ENCODE peak calls at places on chromosomes 12 and 14, in four cellular contexts. One of them, this sample, is unnamed.

GRCh38 chr14:61430066-61430757 is 108.8 kb downstream of the PRKCH start:
- DNase-seq in K562: no peak
- DNase-seq in HepG2: no peak
- DNase-seq in GM12878: no peak
- DNase-seq in this sample: no peak

GRCh38 chr14:104301731-104302460 is 163.5 kb downstream of the KIF26A start:
- DNase-seq in GM12878: no peak
- DNase-seq in HepG2: no peak
- DNase-seq in K562: no peak
- DNase-seq in this sample: no peak

GRCh38 chr12:115866909-115867525 is 410.5 kb downstream of the MED13L start:
- DNase-seq in K562: no peak
- DNase-seq in HepG2: peak; percentile 6
- DNase-seq in GM12878: no peak
- DNase-seq in this sample: peak; percentile 19

GRCh38 chr12:122087431-122088180 is 9.1 kb downstream of the MLXIP start:
- DNase-seq in K562: no peak
- DNase-seq in GM12878: no peak
- DNase-seq in HepG2: no peak
- DNase-seq in this sample: no peak

GRCh38 chr14:35386673-35387125 is 17.9 kb downstream of the NFKBIA start:
- DNase-seq in GM12878: no peak
- DNase-seq in HepG2: no peak
- DNase-seq in K562: no peak
- DNase-seq in this sample: no peak

GRCh38 chr12:131092911-131093901 is 139.5 kb downstream of the ADGRD1 start:
- DNase-seq in K562: no peak
- DNase-seq in GM12878: peak; percentile 98
- DNase-seq in HepG2: no peak
- DNase-seq in this sample: peak; percentile 4

GRCh38 chr14:49980027-49980426 is 87.1 kb downstream of the ARF6 start:
- DNase-seq in K562: no peak
- DNase-seq in GM12878: no peak
- DNase-seq in HepG2: no peak
- DNase-seq in this sample: no peak

GRCh38 chr12:54125950-54126695 is 62.7 kb downstream of the SMUG1 start:
- DNase-seq in HepG2: no peak
- DNase-seq in GM12878: no peak
- DNase-seq in K562: peak; percentile 34
- DNase-seq in this sample: peak; percentile 40

GRCh38 chr14:100875126-100875525 is 28.4 kb downstream of the RTL1 start:
- DNase-seq in HepG2: no peak
- DNase-seq in K562: no peak
- DNase-seq in GM12878: no peak
- DNase-seq in this sample: no peak

GRCh38 chr12:107992870-107993451 is 136.1 kb upstream of the WSCD2 start:
- DNase-seq in HepG2: peak; percentile 49
- DNase-seq in GM12878: peak; percentile 2
- DNase-seq in K562: peak; percentile 27
- DNase-seq in this sample: peak; percentile 33

GRCh38 chr12:6352198-6353173 is 10.6 kb upstream of the TNFRSF1A start:
- DNase-seq in GM12878: no peak
- DNase-seq in K562: no peak
- DNase-seq in HepG2: no peak
- DNase-seq in this sample: no peak

GRCh38 chr14:56004807-56005579 is 113.2 kb upstream of the PELI2 start:
- DNase-seq in HepG2: no peak
- DNase-seq in GM12878: peak; percentile 15
- DNase-seq in K562: no peak
- DNase-seq in this sample: no peak

GRCh38 chr12:89540586-89540985 is 14.7 kb upstream of the POC1B start:
- DNase-seq in HepG2: no peak
- DNase-seq in K562: peak; percentile 23
- DNase-seq in GM12878: no peak
- DNase-seq in this sample: no peak

GRCh38 chr14:95141684-95142083 is 15.6 kb downstream of the DICER1 start:
- DNase-seq in GM12878: no peak
- DNase-seq in HepG2: no peak
- DNase-seq in K562: no peak
- DNase-seq in this sample: no peak

GRCh38 chr12:109760031-109760929 is 46.7 kb downstream of the FAM222A start:
- DNase-seq in K562: no peak
- DNase-seq in GM12878: no peak
- DNase-seq in HepG2: peak; percentile 65
- DNase-seq in this sample: peak; percentile 6

GRCh38 chr14:103165323-103165722 is 42.1 kb downstream of the TNFAIP2 start:
- DNase-seq in K562: no peak
- DNase-seq in HepG2: no peak
- DNase-seq in GM12878: no peak
- DNase-seq in this sample: no peak

GRCh38 chr12:89328483-89329030 is 23.7 kb downstream of the DUSP6 start:
- DNase-seq in K562: no peak
- DNase-seq in GM12878: no peak
- DNase-seq in HepG2: no peak
- DNase-seq in this sample: no peak

GRCh38 chr12:3662516-3662915 is 90.4 kb downstream of the CRACR2A start:
- DNase-seq in GM12878: no peak
- DNase-seq in HepG2: peak; percentile 3
- DNase-seq in K562: no peak
- DNase-seq in this sample: no peak

GRCh38 chr12:99767809-99768208 is 120.3 kb downstream of the GARIN6 start:
- DNase-seq in K562: no peak
- DNase-seq in HepG2: no peak
- DNase-seq in GM12878: no peak
- DNase-seq in this sample: no peak

GRCh38 chr12:110896559-110896958 is 23.8 kb downstream of the MYL2 start:
- DNase-seq in GM12878: no peak
- DNase-seq in HepG2: no peak
- DNase-seq in K562: no peak
- DNase-seq in this sample: no peak

GRCh38 chr12:27865421-27865820 is 85.4 kb upstream of the MANSC4 start:
- DNase-seq in HepG2: no peak
- DNase-seq in K562: no peak
- DNase-seq in GM12878: no peak
- DNase-seq in this sample: no peak

GRCh38 chr14:100428727-100429126 is 105.6 kb downstream of the SLC25A47 start:
- DNase-seq in GM12878: no peak
- DNase-seq in K562: no peak
- DNase-seq in HepG2: no peak
- DNase-seq in this sample: no peak

GRCh38 chr12:114625294-114625851 is 58.6 kb downstream of the TBX3 start:
- DNase-seq in HepG2: peak; percentile 74
- DNase-seq in K562: peak; percentile 64
- DNase-seq in GM12878: no peak
- DNase-seq in this sample: peak; percentile 83

GRCh38 chr12:104763163-104763805 is 194.8 kb downstream of the SLC41A2 start:
- DNase-seq in K562: no peak
- DNase-seq in HepG2: no peak
- DNase-seq in GM12878: no peak
- DNase-seq in this sample: no peak

GRCh38 chr12:87953257-87953860 is 75.8 kb downstream of the C12orf50 start:
- DNase-seq in GM12878: no peak
- DNase-seq in HepG2: peak; percentile 15
- DNase-seq in K562: no peak
- DNase-seq in this sample: no peak

GRCh38 chr12:68832504-68832867 is 24.5 kb downstream of the MDM2 start:
- DNase-seq in K562: no peak
- DNase-seq in HepG2: no peak
- DNase-seq in GM12878: no peak
- DNase-seq in this sample: no peak

GRCh38 chr12:72535591-72535990 is 263.4 kb downstream of the TRHDE start:
- DNase-seq in HepG2: no peak
- DNase-seq in K562: no peak
- DNase-seq in GM12878: no peak
- DNase-seq in this sample: no peak

GRCh38 chr14:58151264-58151700 is 731 bp downstream of the ARMH4 start:
- DNase-seq in GM12878: no peak
- DNase-seq in K562: no peak
- DNase-seq in HepG2: peak; percentile 7
- DNase-seq in this sample: peak; percentile 33

GRCh38 chr14:96105089-96105920 is 66.1 kb downstream of the C14orf132 start:
- DNase-seq in GM12878: no peak
- DNase-seq in K562: no peak
- DNase-seq in HepG2: no peak
- DNase-seq in this sample: no peak

GRCh38 chr14:25394791-25395391 is 344.9 kb upstream of the STXBP6 start:
- DNase-seq in GM12878: no peak
- DNase-seq in K562: no peak
- DNase-seq in HepG2: no peak
- DNase-seq in this sample: no peak

GRCh38 chr14:67186789-67187188 is 2.5 kb upstream of the GARIN2 start:
- DNase-seq in HepG2: no peak
- DNase-seq in GM12878: no peak
- DNase-seq in K562: no peak
- DNase-seq in this sample: no peak

DNA sequence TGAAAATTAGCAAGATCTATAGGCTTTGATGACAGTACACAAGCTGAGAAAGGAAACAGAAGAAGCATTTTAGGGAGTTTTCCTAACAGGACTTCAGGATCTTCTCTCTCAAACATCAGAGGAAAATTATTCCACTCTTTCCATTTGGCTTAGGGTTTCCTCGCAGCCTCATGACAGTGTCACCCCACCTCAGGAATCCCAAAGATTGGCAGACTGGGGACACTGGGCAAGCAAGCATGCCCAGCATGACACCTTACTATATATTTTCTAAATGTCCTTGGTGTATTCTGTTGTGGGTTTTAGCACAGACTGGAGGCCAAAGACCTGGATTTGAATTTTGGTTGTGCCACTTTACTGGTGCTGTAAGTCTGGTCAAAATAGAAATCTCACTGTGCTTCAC is 482.4 kb upstream of the SOX5 start:
- DNase-seq in GM12878: no peak
- DNase-seq in HepG2: no peak
- DNase-seq in K562: no peak
- DNase-seq in this sample: no peak
- TF ChIP-seq ETV6 in GM12878: no peak
- TF ChIP-seq ETV6 in HepG2: no peak
- TF ChIP-seq ETV6 in K562: no peak
- TF ChIP-seq ETV6 in this sample: no peak

GRCh38 chr12:119645535-119646059 is 22.3 kb upstream of the PRKAB1 start:
- DNase-seq in K562: no peak
- DNase-seq in GM12878: no peak
- DNase-seq in HepG2: no peak
- DNase-seq in this sample: no peak
- TF ChIP-seq ETV6 in K562: no peak
- TF ChIP-seq ETV6 in GM12878: no peak
- TF ChIP-seq ETV6 in HepG2: no peak
- TF ChIP-seq ETV6 in this sample: no peak

GRCh38 chr14:70401643-70402042 is 15.2 kb downstream of the SYNJ2BP start:
- DNase-seq in GM12878: no peak
- DNase-seq in HepG2: no peak
- DNase-seq in K562: no peak
- DNase-seq in this sample: no peak
- TF ChIP-seq ETV6 in GM12878: no peak
- TF ChIP-seq ETV6 in HepG2: no peak
- TF ChIP-seq ETV6 in K562: no peak
- TF ChIP-seq ETV6 in this sample: no peak

GRCh38 chr14:82642425-82642824 is 1108.8 kb upstream of the SEL1L start:
- DNase-seq in K562: peak; percentile 8
- DNase-seq in HepG2: no peak
- DNase-seq in GM12878: no peak
- DNase-seq in this sample: peak; percentile 65
- TF ChIP-seq ETV6 in K562: no peak
- TF ChIP-seq ETV6 in HepG2: no peak
- TF ChIP-seq ETV6 in GM12878: no peak
- TF ChIP-seq ETV6 in this sample: no peak

GRCh38 chr12:100860611-100861010 is 66.0 kb downstream of the ANO4 start:
- DNase-seq in HepG2: no peak
- DNase-seq in GM12878: no peak
- DNase-seq in K562: no peak
- DNase-seq in this sample: no peak
- TF ChIP-seq ETV6 in HepG2: no peak
- TF ChIP-seq ETV6 in GM12878: no peak
- TF ChIP-seq ETV6 in K562: no peak
- TF ChIP-seq ETV6 in this sample: no peak

This sample was measured in WTC11.